ENCODE peak calls at places on chromosomes 12 and 14, in four cellular contexts. M is RPMI7951; N is naive thymus-derived CD8-positive, alpha-beta T cell; B is HT-29. S is an unnamed sample.

GRCh38 chr12:6951551-6952120 is 480 bp downstream of the PTPN6 start:
- DNase-seq in M (no peak), N (no peak), B (no peak), S (no peak)

GRCh38 chr12:81596558-81596957 is 162.6 kb downstream of the PPFIA2 start:
- DNase-seq in M (no peak), N (no peak), B (no peak), S (no peak)

GRCh38 chr12:19129121-19129485 is 430 bp upstream of the PLEKHA5 start:
- DNase-seq in M (peak), N (peak), B (peak), S (no peak)

GRCh38 chr12:58803893-58804292 is 116.4 kb downstream of the LRIG3 start:
- DNase-seq in M (peak), N (no peak), B (no peak), S (no peak)

GRCh38 chr12:9342614-9343353 is 134.6 kb upstream of the PZP start:
- DNase-seq in M (no peak), N (no peak), B (no peak), S (no peak)

GRCh38 chr12:123713398-123714301 is 1.5 kb downstream of the ATP6V0A2 start:
- DNase-seq in M (no peak), N (peak), B (peak), S (no peak)

GRCh38 chr12:30694971-30695326 is 720 bp downstream of the IPO8 start:
- DNase-seq in M (peak), N (peak), B (peak), S (no peak)

GRCh38 chr14:51283402-51283825 is 43.4 kb downstream of the TMX1 start:
- DNase-seq in M (peak), N (peak), B (peak), S (no peak)

GRCh38 chr12:87813476-87814234 is 215.5 kb downstream of the C12orf50 start:
- DNase-seq in M (peak), N (no peak), B (no peak), S (no peak)

GRCh38 chr14:105386581-105387529 is 11.5 kb upstream of the TEX22 start:
- DNase-seq in M (no peak), N (no peak), B (no peak), S (no peak)

GRCh38 chr12:1811281-1811947 is 9.0 kb upstream of the LRTM2 start:
- DNase-seq in M (peak), N (no peak), B (no peak), S (no peak)

GRCh38 chr12:13101854-13102375 is 1.6 kb downstream of the GSG1 start:
- DNase-seq in M (peak), N (peak), B (peak), S (no peak)

GRCh38 chr12:50742776-50743175 is 21.1 kb upstream of the ATF1 start:
- DNase-seq in M (no peak), N (no peak), B (no peak), S (no peak)

GRCh38 chr12:64104376-64104775 is 117.7 kb downstream of the KICS2 start:
- DNase-seq in M (peak), N (no peak), B (no peak), S (no peak)

GRCh38 chr12:120647375-120647755 is 6.9 kb downstream of the CABP1 start:
- DNase-seq in M (no peak), N (no peak), B (no peak), S (no peak)

GRCh38 chr14:37213016-37213415 is 15.3 kb downstream of the MIPOL1 start:
- DNase-seq in M (no peak), N (no peak), B (no peak), S (no peak)

GRCh38 chr12:49094104-49094948 is at the start of gene DHH:
- DNase-seq in M (no peak), N (no peak), B (no peak), S (no peak)

GRCh38 chr14:52802597-52802996 is 11.2 kb upstream of the GNPNAT1 start:
- DNase-seq in M (peak), N (no peak), B (no peak), S (no peak)

GRCh38 chr14:92651106-92651792 is 97.2 kb downstream of the LGMN start:
- DNase-seq in M (no peak), N (peak), B (no peak), S (peak)

GRCh38 chr14:25132734-25133422 is 82.9 kb upstream of the STXBP6 start:
- DNase-seq in M (peak), N (peak), B (peak), S (peak)

GRCh38 chr12:95224202-95225170 is 6.9 kb downstream of the VEZT start:
- DNase-seq in M (peak), N (no peak), B (no peak), S (no peak)

GRCh38 chr14:106694638-106695393 is 1168.4 kb downstream of the TMEM121 start:
- DNase-seq in M (no peak), N (peak), B (no peak), S (peak)

GRCh38 chr14:98408024-98408555 is 863.9 kb downstream of the BCL11B start:
- DNase-seq in M (no peak), N (no peak), B (no peak), S (no peak)

GRCh38 chr14:85595981-85596380 is 66.0 kb downstream of the FLRT2 start:
- DNase-seq in M (no peak), N (no peak), B (no peak), S (no peak)

GRCh38 chr12:10069099-10069498 is 29.7 kb downstream of the CLEC1A start:
- DNase-seq in M (peak), N (no peak), B (no peak), S (no peak)

GRCh38 chr12:67669925-67670631 is 21.5 kb downstream of the DYRK2 start:
- DNase-seq in M (peak), N (no peak), B (no peak), S (no peak)

GRCh38 chr14:69539631-69540410 is 34.9 kb downstream of the CCDC177 start:
- DNase-seq in M (peak), N (no peak), B (no peak), S (no peak)

GRCh38 chr12:1346126-1346525 is 248.3 kb downstream of the FBXL14 start:
- DNase-seq in M (peak), N (no peak), B (no peak), S (no peak)

GRCh38 chr14:21036746-21037145 is 2.1 kb upstream of the RNASE13 start:
- DNase-seq in M (peak), N (no peak), B (no peak), S (no peak)

GRCh38 chr14:60723218-60724079 is 702 bp downstream of the SIX4 start:
- DNase-seq in M (peak), N (peak), B (peak), S (no peak)

GRCh38 chr14:71415404-71415690 is 508.1 kb downstream of the PCNX1 start:
- DNase-seq in M (no peak), N (no peak), B (no peak), S (no peak)

GRCh38 chr14:100234511-100234910 is 4.4 kb upstream of the YY1 start:
- DNase-seq in M (no peak), N (peak), B (no peak), S (no peak)

GRCh38 chr14:33851931-33852330 is 98.9 kb downstream of the EGLN3 start:
- DNase-seq in M (no peak), N (no peak), B (no peak), S (no peak)

GRCh38 chr12:8734873-8735381 is 37.1 kb downstream of the RIMKLB start:
- DNase-seq in M (no peak), N (no peak), B (no peak), S (no peak)

GRCh38 chr14:102020058-102020971 is 55.9 kb downstream of the DYNC1H1 start:
- DNase-seq in M (peak), N (peak), B (no peak), S (no peak)